ENCODE peak calls at places on chromosomes 6 and 20, in six cellular contexts. K, G, J, F, E and V are unnamed samples. For H3K9me3, the result is how much of the 10 kb centered on the place peaks cover.

GRCh38 chr20:20417891-20418676 is 50.2 kb downstream of the INSM1 start:
- DNase-seq in K (no peak), G (no peak), J (no peak), F (no peak), E (no peak), V (no peak)

GRCh38 chr6:110323004-110323657 is 35.0 kb downstream of the METTL24 start:
- DNase-seq in K (no peak), G (no peak), J (no peak), F (no peak), E (no peak), V (no peak)

GRCh38 chr6:52503344-52503747 is 73.5 kb downstream of the TRAM2 start:
- DNase-seq in K (no peak), G (no peak), J (no peak), F (peak), E (no peak), V (peak)

GRCh38 chr6:138310294-138310693 is 67.4 kb upstream of the SMIM28 start:
- DNase-seq in K (no peak), G (no peak), J (no peak), F (no peak), E (peak), V (no peak)

GRCh38 chr6:12288844-12289654 is 1.1 kb upstream of the EDN1 start:
- DNase-seq in K (peak), G (peak), J (peak), F (peak), E (peak), V (peak)

GRCh38 chr6:37276916-37277509 is 19.1 kb upstream of the TMEM217 start:
- DNase-seq in K (peak), G (no peak), J (no peak), F (no peak), E (no peak), V (no peak)

GRCh38 chr20:41425180-41425884 is 58.7 kb upstream of the EMILIN3 start:
- DNase-seq in K (no peak), G (no peak), J (no peak), F (peak), E (no peak), V (no peak)

GRCh38 chr6:52227495-52227894 is 16.8 kb downstream of the IL17F start:
- DNase-seq in K (no peak), G (no peak), J (no peak), F (no peak), E (no peak), V (no peak)

GRCh38 chr6:137148291-137149076 is 25.0 kb downstream of the IL22RA2 start:
- DNase-seq in K (peak), G (peak), J (no peak), F (no peak), E (peak), V (no peak)

GRCh38 chr20:19544684-19545083 is 213.4 kb upstream of the RIN2 start:
- DNase-seq in K (no peak), G (no peak), J (no peak), F (no peak), E (no peak), V (no peak)

GRCh38 chr6:28597924-28598323 is 72.2 kb downstream of the GPX5 start:
- DNase-seq in K (peak), G (peak), J (no peak), F (peak), E (peak), V (no peak)

GRCh38 chr6:170039156-170040114 is 251.4 kb downstream of the DLL1 start:
- DNase-seq in K (no peak), G (no peak), J (no peak), F (no peak), E (no peak), V (no peak)

GRCh38 chr6:170210651-170211403 is 80.1 kb downstream of the DLL1 start:
- DNase-seq in K (no peak), G (no peak), J (no peak), F (no peak), E (no peak), V (peak)

GRCh38 chr6:5235830-5236229 is 24.9 kb downstream of the LYRM4 start:
- DNase-seq in K (no peak), G (no peak), J (no peak), F (no peak), E (no peak), V (no peak)

GRCh38 chr20:841568-842546 is 8.3 kb downstream of the FAM110A start:
- DNase-seq in K (peak), G (peak), J (no peak), F (no peak), E (no peak), V (no peak)

GRCh38 chr20:38311100-38311499 is 7.1 kb downstream of the BPI start:
- DNase-seq in K (no peak), G (no peak), J (no peak), F (no peak), E (no peak), V (no peak)

GRCh38 chr6:169858293-169858934 is 107.0 kb downstream of the ERMARD start:
- DNase-seq in K (no peak), G (no peak), J (no peak), F (no peak), E (no peak), V (peak)

GRCh38 chr6:35035481-35036030 is 105.6 kb downstream of the TCP11 start:
- DNase-seq in K (no peak), G (no peak), J (peak), F (no peak), E (no peak), V (no peak)

GRCh38 chr20:38125157-38126056 is 39.7 kb downstream of the TGM2 start:
- DNase-seq in K (no peak), G (peak), J (peak), F (peak), E (no peak), V (no peak)

GRCh38 chr20:19336601-19337000 is 124.2 kb downstream of the SLC24A3 start:
- DNase-seq in K (no peak), G (no peak), J (no peak), F (no peak), E (no peak), V (no peak)

GRCh38 chr6:107670792-107671199 is 153.3 kb downstream of the SCML4 start:
- DNase-seq in K (peak), G (no peak), J (peak), F (peak), E (peak), V (no peak)

GRCh38 chr20:58697867-58698703 is 5.5 kb downstream of the NPEPL1 start:
- DNase-seq in K (no peak), G (no peak), J (no peak), F (no peak), E (no peak), V (peak)

GRCh38 chr20:9474835-9475413 is 39.5 kb upstream of the LAMP5 start:
- DNase-seq in K (no peak), G (no peak), J (no peak), F (peak), E (no peak), V (peak)

DNA sequence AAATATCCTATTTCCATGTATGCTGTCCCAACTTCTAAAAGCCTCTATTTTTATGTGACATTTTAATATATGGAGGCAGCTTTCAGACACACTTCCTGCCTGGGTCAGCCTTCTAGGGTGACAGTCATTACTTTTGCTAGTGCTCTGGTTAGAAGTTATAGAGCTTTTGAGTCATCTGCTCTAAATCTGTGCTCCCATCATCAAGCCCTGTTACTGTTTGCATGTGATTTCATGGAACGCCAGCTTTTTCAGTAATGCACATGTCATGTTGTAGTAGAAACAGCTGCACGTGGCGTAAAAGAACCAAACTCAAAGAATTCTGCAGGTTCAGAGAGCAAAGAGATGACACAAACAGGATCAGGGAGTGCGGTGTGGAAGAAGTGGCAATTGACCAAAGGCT is 189.3 kb downstream of the ADGB start:
- DNase-seq in K (no peak), G (no peak), J (no peak), F (no peak), E (no peak), V (no peak)
- H3K4me2 ChIP-seq in K (no peak), G (no peak), J (no peak), F (no peak), E (no peak), V (no peak)

DNA sequence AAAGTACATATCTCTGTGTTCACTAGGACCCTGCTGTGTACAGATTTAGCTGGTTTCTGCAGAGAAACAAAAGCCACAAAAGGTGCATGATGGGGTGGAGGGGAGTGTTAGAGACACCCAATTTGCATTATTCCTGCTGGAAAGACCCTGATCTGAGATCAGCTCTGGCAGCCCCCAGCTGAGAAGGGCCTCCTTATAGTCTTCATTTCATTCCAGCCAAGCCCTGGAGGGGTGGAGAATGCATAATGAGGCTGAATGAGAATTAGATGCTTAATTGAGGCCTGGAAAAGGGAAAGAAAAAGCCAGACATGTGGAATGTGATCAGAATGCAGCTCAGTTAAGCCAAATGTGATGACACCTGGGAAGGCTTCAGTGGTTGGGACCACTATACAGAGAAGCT is 545.5 kb downstream of the KIF16B start:
- DNase-seq in K (no peak), G (no peak), J (no peak), F (no peak), E (no peak), V (no peak)
- H3K9me3 ChIP-seq in K (under half), G (under half), J (under half), F (under half), E (under half), V (under half)

GRCh38 chr20:7935027-7935551 is 5.2 kb downstream of the HAO1 start:
- DNase-seq in K (no peak), G (no peak), J (no peak), F (no peak), E (no peak), V (no peak)
- H3K4me2 ChIP-seq in K (no peak), G (no peak), J (no peak), F (no peak), E (no peak), V (no peak)

GRCh38 chr6:9848094-9848493 is 566.8 kb downstream of the TFAP2A start:
- DNase-seq in K (no peak), G (no peak), J (no peak), F (no peak), E (no peak), V (no peak)

GRCh38 chr6:9851006-9851405 is 563.9 kb downstream of the TFAP2A start:
- DNase-seq in K (no peak), G (no peak), J (no peak), F (no peak), E (no peak), V (no peak)

GRCh38 chr6:9851541-9852380 is 563.1 kb downstream of the TFAP2A start:
- DNase-seq in K (peak), G (peak), J (no peak), F (peak), E (peak), V (no peak)
- H3K9me3 ChIP-seq in K (under half), G (under half), J (under half), F (under half), E (under half), V (under half)